ENCODE peak calls at places on chromosomes 6 and 20, in six cellular contexts. One of them, this sample, is unnamed.

GRCh38 chr6:5274231-5274630 is 12.9 kb downstream of the FARS2 start:
- DNase-seq in uterus: no peak
- DNase-seq in adrenal gland: no peak
- DNase-seq in sigmoid colon: no peak
- DNase-seq in Peyer's patch: no peak
- DNase-seq in ovary: no peak
- DNase-seq in this sample: no peak

GRCh38 chr20:4320284-4320683 is 304.9 kb upstream of the RNF24 start:
- DNase-seq in sigmoid colon: no peak
- DNase-seq in uterus: no peak
- DNase-seq in adrenal gland: peak; percentile 66
- DNase-seq in ovary: no peak
- DNase-seq in Peyer's patch: no peak
- DNase-seq in this sample: peak; percentile 38

GRCh38 chr20:63095718-63096654 is 89.2 kb upstream of the BHLHE23 start:
- DNase-seq in uterus: no peak
- DNase-seq in sigmoid colon: peak; percentile 57
- DNase-seq in ovary: no peak
- DNase-seq in adrenal gland: no peak
- DNase-seq in Peyer's patch: peak; percentile 38
- DNase-seq in this sample: peak; percentile 68

GRCh38 chr6:137872071-137872470 is 5.0 kb downstream of the TNFAIP3 start:
- DNase-seq in Peyer's patch: no peak
- DNase-seq in adrenal gland: no peak
- DNase-seq in uterus: no peak
- DNase-seq in ovary: no peak
- DNase-seq in sigmoid colon: no peak
- DNase-seq in this sample: no peak

GRCh38 chr20:62816031-62816878 is 595 bp upstream of the COL9A3 start:
- DNase-seq in adrenal gland: no peak
- DNase-seq in sigmoid colon: no peak
- DNase-seq in ovary: no peak
- DNase-seq in uterus: no peak
- DNase-seq in Peyer's patch: no peak
- DNase-seq in this sample: no peak

GRCh38 chr6:133055527-133055966 is 185.6 kb upstream of the EYA4 start:
- DNase-seq in sigmoid colon: no peak
- DNase-seq in ovary: no peak
- DNase-seq in uterus: no peak
- DNase-seq in adrenal gland: no peak
- DNase-seq in Peyer's patch: no peak
- DNase-seq in this sample: no peak

GRCh38 chr20:34078540-34078939 is 33.5 kb downstream of the EIF2S2 start:
- DNase-seq in ovary: no peak
- DNase-seq in uterus: no peak
- DNase-seq in Peyer's patch: no peak
- DNase-seq in sigmoid colon: peak; percentile 29
- DNase-seq in adrenal gland: no peak
- DNase-seq in this sample: no peak

GRCh38 chr6:7138921-7139358 is 31.2 kb downstream of the RREB1 start:
- DNase-seq in sigmoid colon: no peak
- DNase-seq in Peyer's patch: peak; percentile 67
- DNase-seq in adrenal gland: no peak
- DNase-seq in uterus: no peak
- DNase-seq in ovary: no peak
- DNase-seq in this sample: no peak

GRCh38 chr20:62752181-62752670 is 43.6 kb downstream of the NTSR1 start:
- DNase-seq in Peyer's patch: no peak
- DNase-seq in sigmoid colon: no peak
- DNase-seq in uterus: no peak
- DNase-seq in ovary: no peak
- DNase-seq in adrenal gland: no peak
- DNase-seq in this sample: no peak

GRCh38 chr6:36139431-36139830 is 9.1 kb downstream of the MAPK13 start:
- DNase-seq in sigmoid colon: no peak
- DNase-seq in adrenal gland: peak; percentile 70
- DNase-seq in Peyer's patch: no peak
- DNase-seq in ovary: no peak
- DNase-seq in uterus: no peak
- DNase-seq in this sample: no peak

GRCh38 chr20:36862857-36863668 is 12.9 kb upstream of the TLDC2 start:
- DNase-seq in Peyer's patch: no peak
- DNase-seq in uterus: no peak
- DNase-seq in sigmoid colon: no peak
- DNase-seq in ovary: no peak
- DNase-seq in adrenal gland: no peak
- DNase-seq in this sample: no peak
- TF ChIP-seq POLR2A in Peyer's patch: no peak
- TF ChIP-seq POLR2A in uterus: peak; percentile 58
- TF ChIP-seq POLR2A in sigmoid colon: no peak
- TF ChIP-seq POLR2A in ovary: peak; percentile 13
- TF ChIP-seq POLR2A in adrenal gland: peak; percentile 69
- TF ChIP-seq POLR2A in this sample: no peak

GRCh38 chr20:1710484-1710883 is 52.9 kb upstream of the SIRPG start:
- DNase-seq in ovary: no peak
- DNase-seq in Peyer's patch: no peak
- DNase-seq in uterus: no peak
- DNase-seq in adrenal gland: no peak
- DNase-seq in sigmoid colon: no peak
- DNase-seq in this sample: no peak

GRCh38 chr20:1712634-1713625 is 55.4 kb upstream of the SIRPG start:
- DNase-seq in ovary: no peak
- DNase-seq in uterus: no peak
- DNase-seq in adrenal gland: no peak
- DNase-seq in sigmoid colon: no peak
- DNase-seq in Peyer's patch: no peak
- DNase-seq in this sample: no peak

GRCh38 chr20:1711826-1712601 is 54.4 kb upstream of the SIRPG start:
- DNase-seq in adrenal gland: no peak
- DNase-seq in Peyer's patch: no peak
- DNase-seq in uterus: no peak
- DNase-seq in ovary: no peak
- DNase-seq in sigmoid colon: no peak
- DNase-seq in this sample: no peak

GRCh38 chr20:1707588-1708449 is 50.2 kb upstream of the SIRPG start:
- DNase-seq in ovary: no peak
- DNase-seq in Peyer's patch: no peak
- DNase-seq in uterus: no peak
- DNase-seq in sigmoid colon: no peak
- DNase-seq in adrenal gland: no peak
- DNase-seq in this sample: no peak

DNA sequence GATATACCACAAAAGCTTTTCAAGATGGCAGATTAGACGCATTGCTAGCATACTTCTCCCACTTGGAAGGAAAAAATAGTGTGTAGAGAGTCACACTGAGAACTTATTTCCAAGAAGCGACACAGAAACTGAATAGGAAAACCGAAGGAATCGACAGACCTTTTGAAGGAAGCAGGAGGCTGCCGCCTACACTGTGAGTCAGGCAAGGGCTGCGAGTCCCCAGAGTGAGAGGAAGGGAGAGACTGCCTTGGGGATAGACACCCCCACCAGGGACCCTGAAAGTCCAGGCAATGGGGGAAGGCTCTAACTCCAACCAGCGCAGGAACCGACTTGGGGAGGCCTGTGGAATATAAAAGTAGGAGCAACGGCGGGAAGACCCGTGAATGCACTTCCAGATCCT is 53.7 kb upstream of the SIRPG start:
- DNase-seq in Peyer's patch: no peak
- DNase-seq in sigmoid colon: no peak
- DNase-seq in adrenal gland: no peak
- DNase-seq in ovary: no peak
- DNase-seq in uterus: no peak
- DNase-seq in this sample: no peak
- TF ChIP-seq POLR2A in Peyer's patch: no peak
- TF ChIP-seq POLR2A in sigmoid colon: no peak
- TF ChIP-seq POLR2A in adrenal gland: no peak
- TF ChIP-seq POLR2A in ovary: no peak
- TF ChIP-seq POLR2A in uterus: no peak
- TF ChIP-seq POLR2A in this sample: no peak

GRCh38 chr6:121435444-121436069 is at the start of gene GJA1:
- DNase-seq in adrenal gland: peak; percentile 80
- DNase-seq in Peyer's patch: no peak
- DNase-seq in ovary: peak; percentile 62
- DNase-seq in sigmoid colon: no peak
- DNase-seq in uterus: peak; percentile 58
- DNase-seq in this sample: peak; percentile 76
- TF ChIP-seq POLR2A in adrenal gland: peak; percentile 97
- TF ChIP-seq POLR2A in Peyer's patch: no peak
- TF ChIP-seq POLR2A in ovary: peak; percentile 42
- TF ChIP-seq POLR2A in sigmoid colon: no peak
- TF ChIP-seq POLR2A in uterus: peak; percentile 59
- TF ChIP-seq POLR2A in this sample: no peak

DNA sequence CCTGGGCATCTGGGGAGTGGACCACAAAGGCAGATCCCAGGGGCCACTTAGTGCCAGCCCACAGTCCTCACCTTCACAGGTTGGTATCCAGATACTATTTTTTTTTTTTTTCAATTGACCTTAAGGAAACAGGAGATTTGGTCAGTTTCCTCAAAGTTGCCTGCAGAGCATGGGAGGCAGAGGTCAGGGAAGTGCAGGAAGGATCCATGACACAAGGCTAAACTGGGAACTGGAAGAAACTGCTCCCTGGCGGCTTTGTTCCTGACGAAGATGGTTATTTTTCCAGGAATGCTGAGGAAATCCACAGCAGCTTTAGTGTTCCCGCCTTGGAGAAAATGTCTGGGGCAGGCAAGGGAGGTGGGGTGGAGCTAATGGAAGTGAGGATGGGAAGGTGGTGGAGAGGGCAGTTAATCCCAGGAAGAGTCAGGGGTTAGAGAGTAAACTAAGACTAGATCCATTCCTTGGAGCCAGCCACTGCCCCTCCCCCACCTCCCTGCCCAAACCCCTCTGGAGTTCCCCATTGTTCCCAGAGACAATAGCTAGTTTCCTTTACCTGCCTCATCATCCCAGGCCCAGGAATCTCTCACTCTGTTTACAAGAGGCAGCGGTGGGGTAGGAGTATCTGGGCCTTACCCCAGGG is 14.3 kb upstream of the MYMX start:
- DNase-seq in sigmoid colon: no peak
- DNase-seq in ovary: no peak
- DNase-seq in adrenal gland: no peak
- DNase-seq in Peyer's patch: no peak
- DNase-seq in uterus: no peak
- DNase-seq in this sample: no peak
- TF ChIP-seq POLR2A in sigmoid colon: no peak
- TF ChIP-seq POLR2A in ovary: no peak
- TF ChIP-seq POLR2A in adrenal gland: no peak
- TF ChIP-seq POLR2A in Peyer's patch: no peak
- TF ChIP-seq POLR2A in uterus: no peak
- TF ChIP-seq POLR2A in this sample: no peak

This sample was measured in lower leg skin.